ENCODE peak calls at places on chromosomes 5 and 9, in eight cellular contexts. Z, A, G, Q, X, Y, T and F are unnamed samples.

GRCh38 chr5:160390787-160391696 is 8.8 kb downstream of the FAM200C start:
- DNase-seq in T (no peak), X (no peak), G (no peak), A (no peak), Z (no peak), Q (no peak), Y (no peak), F (no peak)

GRCh38 chr9:128551652-128552152 is 685 bp upstream of the SPTAN1 start:
- DNase-seq in X (no peak), Z (no peak), T (no peak), Y (no peak), Q (no peak), A (no peak), G (no peak), F (no peak)

GRCh38 chr9:95147452-95147851 is 170.1 kb downstream of the FANCC start:
- DNase-seq in G (no peak), Y (no peak), A (no peak), Q (no peak), T (no peak), X (no peak), Z (no peak), F (no peak)

GRCh38 chr9:70093944-70094343 is 50.3 kb downstream of the MAMDC2 start:
- DNase-seq in Q (no peak), G (no peak), Z (no peak), X (no peak), Y (no peak), T (no peak), A (no peak), F (no peak)

GRCh38 chr9:69198526-69199250 is 24.6 kb downstream of the TJP2 start:
- DNase-seq in Y (no peak), T (no peak), G (no peak), A (no peak), Q (no peak), Z (no peak), X (no peak), F (no peak)

GRCh38 chr5:51621156-51621555 is 237.9 kb downstream of the ISL1 start:
- DNase-seq in Y (no peak), Z (no peak), T (no peak), Q (no peak), G (no peak), A (no peak), X (no peak), F (no peak)

GRCh38 chr5:14223372-14223771 is 80.2 kb downstream of the TRIO start:
- DNase-seq in Z (no peak), X (no peak), Q (no peak), G (no peak), T (no peak), A (no peak), Y (no peak), F (no peak)

GRCh38 chr9:18428621-18429020 is 45.3 kb upstream of the ADAMTSL1 start:
- DNase-seq in Z (no peak), Y (no peak), G (no peak), X (no peak), Q (no peak), A (no peak), T (no peak), F (no peak)

GRCh38 chr9:81590688-81591087 is 98.7 kb downstream of the TLE1 start:
- DNase-seq in Z (no peak), G (no peak), A (no peak), Q (no peak), Y (no peak), X (no peak), T (no peak), F (no peak)
- TF ChIP-seq POLR2AphosphoS5 in Z (no peak), G (no peak), A (no peak), Q (no peak), Y (no peak), X (no peak), T (no peak), F (no peak)

DNA sequence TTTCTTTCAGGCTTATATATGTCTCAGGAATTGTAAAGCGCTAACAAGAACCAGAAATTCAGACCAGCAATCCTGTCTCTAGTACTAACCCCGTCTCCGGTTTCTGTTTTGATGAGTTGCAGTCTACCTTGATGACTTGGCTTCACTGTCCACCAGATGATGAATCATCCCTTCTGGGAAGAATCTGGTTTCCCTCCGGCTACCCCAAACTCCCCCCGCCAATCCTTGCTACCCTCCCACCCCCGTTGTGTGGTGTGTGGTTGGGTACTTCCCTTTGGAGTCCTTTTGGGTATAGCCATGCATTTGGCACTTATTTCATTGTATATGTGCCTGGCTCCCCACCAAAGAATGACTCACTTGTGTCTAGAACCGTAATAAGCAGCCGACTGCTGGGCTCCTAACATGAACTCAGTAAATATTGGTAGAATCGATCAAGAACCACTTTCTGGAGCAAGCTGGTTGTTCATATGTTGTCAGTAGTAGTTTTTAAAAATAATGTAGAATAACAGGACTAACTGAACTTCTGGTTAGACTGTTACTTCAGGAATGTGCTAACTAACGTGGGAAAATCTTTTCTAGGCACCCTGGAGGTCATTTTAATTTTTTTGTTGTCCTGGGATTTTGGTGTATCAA is 8.3 kb upstream of the TGFBI start:
- DNase-seq in A (peak; percentile 31), X (no peak), Y (peak; percentile 54), G (no peak), Q (no peak), T (peak; percentile 72), Z (no peak), F (peak; percentile 14)
- TF ChIP-seq POLR2AphosphoS5 in A (no peak), X (no peak), Y (peak; percentile 31), G (no peak), Q (no peak), T (peak; percentile 78), Z (no peak), F (peak; percentile 47)

DNA sequence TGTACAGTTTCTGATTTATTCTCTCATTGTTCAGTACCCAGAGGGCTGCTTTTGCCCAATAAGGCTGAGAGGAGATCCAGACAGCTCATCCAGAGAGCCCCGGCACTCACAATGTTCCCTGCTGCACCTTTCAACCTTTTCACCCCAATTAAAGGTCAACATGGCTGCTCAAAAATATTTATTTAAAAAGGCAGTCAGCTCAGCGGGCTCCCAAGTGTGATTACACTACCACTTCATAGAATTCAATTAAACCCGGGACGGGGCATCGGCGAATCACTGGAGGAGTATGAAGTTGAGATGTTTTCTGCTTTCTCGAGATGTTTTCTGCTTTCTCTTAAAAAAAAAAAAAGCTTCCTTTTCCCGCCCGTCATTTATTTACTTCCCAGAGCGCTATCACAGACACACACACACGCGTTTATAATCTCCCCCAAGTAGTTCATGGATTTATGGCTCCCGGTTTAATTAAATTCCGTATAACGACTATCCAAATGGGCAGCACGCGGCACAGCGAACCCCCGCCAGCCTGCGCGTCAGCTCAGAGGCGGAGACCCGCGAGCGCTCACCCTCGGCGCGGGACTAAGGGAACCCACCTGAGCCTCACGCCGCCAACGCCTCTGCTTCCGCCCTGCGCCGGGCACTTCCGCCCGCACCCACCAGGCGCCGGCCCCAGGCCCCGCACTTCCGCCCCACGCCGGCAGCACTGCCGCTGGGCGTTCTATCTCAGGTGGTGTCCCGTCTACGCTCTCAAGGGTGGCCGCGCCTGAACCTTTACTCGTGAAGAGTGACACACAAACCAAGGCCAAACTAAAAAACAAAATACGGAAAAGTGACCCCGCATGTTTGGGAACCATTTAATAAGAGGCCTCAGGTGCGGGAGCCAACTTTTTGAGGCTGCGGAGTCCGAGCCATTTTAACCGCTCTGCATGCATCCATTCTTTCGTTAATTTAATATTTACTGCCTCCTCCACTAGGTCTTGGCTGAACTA is at the start of gene C5orf63:
- DNase-seq in G (peak; percentile 62), Z (peak; percentile 17), Y (peak; percentile 8), X (no peak), T (peak; percentile 68), A (peak; percentile 54), Q (no peak), F (peak; percentile 74)
- TF ChIP-seq POLR2AphosphoS5 in G (peak; percentile 53), Z (peak; percentile 62), Y (peak; percentile 67), X (no peak), T (peak; percentile 32), A (peak; percentile 22), Q (no peak), F (no peak)

DNA sequence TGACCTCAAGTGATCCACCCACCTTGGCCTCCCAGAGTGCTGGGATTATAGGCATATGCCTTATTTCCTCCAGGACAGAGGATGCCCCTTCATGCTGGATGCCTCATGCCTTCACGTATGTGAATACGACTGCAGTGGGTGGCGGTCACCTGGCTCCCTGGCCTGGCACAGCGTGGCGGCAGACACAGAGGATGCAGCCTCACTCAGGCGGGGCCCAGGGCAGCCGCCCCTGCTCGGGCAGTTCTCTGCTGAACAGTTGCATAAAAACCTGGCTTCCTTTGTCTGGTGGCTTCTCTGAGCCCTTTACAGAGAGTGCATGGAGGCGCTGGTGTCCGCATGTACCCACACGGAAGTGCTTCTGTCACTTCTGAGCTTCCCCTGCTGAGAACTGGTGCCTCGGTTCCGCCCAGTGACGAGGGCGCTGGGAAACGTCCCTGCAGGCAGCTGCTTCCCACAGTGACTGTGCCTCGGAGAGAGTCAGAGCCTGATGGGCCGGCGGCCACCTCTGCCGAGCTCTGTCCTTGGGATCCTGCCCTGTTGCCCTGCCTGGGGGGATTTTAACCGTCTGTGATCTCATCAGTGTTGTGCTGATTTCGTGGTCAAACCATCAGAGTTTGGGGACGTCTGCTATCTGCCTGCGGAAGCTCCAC is 153.2 kb upstream of the COL5A1 start:
- DNase-seq in Y (no peak), T (peak; percentile 66), Z (no peak), A (no peak), Q (no peak), G (no peak), X (no peak), F (no peak)
- TF ChIP-seq POLR2AphosphoS5 in Y (no peak), T (no peak), Z (no peak), A (no peak), Q (no peak), G (no peak), X (no peak), F (no peak)